ENCODE peak calls at places on chromosomes 5 and 9, in seven cellular contexts. C is activated T-cell treated with anti-CD3 and anti-CD28 coated beads, Interleukin-2, amount 50 U/mL, for 1 hour; D is kidney glomerular epithelial cell; L is activated T-helper 1 cell treated with Interleukin-2 at 50 U/mL for 16 hours; I is GM12891; K is GM04504; H is stimulated activated CD8-positive, alpha-beta memory T cell treated with anti-CD3 and anti-CD28 coated beads, Interleukin-4, amount 100 ng/mL, for 4 hours. E is an unnamed sample.

GRCh38 chr9:102974530-102974929 is 20.6 kb upstream of the CYLC2 start:
- DNase-seq in C (no peak), D (no peak), L (no peak), I (no peak), K (no peak), H (no peak), E (no peak)

GRCh38 chr5:146877783-146878470 is 630 bp downstream of the PPP2R2B start:
- DNase-seq in C (peak; percentile 35), D (peak; percentile 51), L (peak; percentile 1), I (no peak), K (no peak), H (no peak), E (peak; percentile 22)

GRCh38 chr5:59528226-59528862 is 365.2 kb downstream of the PDE4D start:
- DNase-seq in C (no peak), D (no peak), L (no peak), I (no peak), K (no peak), H (no peak), E (no peak)

GRCh38 chr9:297104-297794 is 82.6 kb downstream of the DOCK8 start:
- DNase-seq in C (no peak), D (no peak), L (no peak), I (peak; percentile 19), K (no peak), H (no peak), E (no peak)

GRCh38 chr5:69167488-69167845 is 517 bp downstream of the CCNB1 start:
- DNase-seq in C (no peak), D (no peak), L (no peak), I (no peak), K (no peak), H (no peak), E (no peak)

GRCh38 chr5:153159611-153160010 is 330.9 kb upstream of the GRIA1 start:
- DNase-seq in C (no peak), D (peak; percentile 6), L (no peak), I (no peak), K (peak; percentile 32), H (no peak), E (no peak)

GRCh38 chr9:1173211-1173610 is 123.1 kb downstream of the DMRT2 start:
- DNase-seq in C (no peak), D (peak; percentile 17), L (no peak), I (no peak), K (peak; percentile 7), H (no peak), E (peak; percentile 55)

GRCh38 chr9:93306081-93306480 is 122.1 kb downstream of the WNK2 start:
- DNase-seq in C (no peak), D (no peak), L (no peak), I (no peak), K (no peak), H (no peak), E (no peak)

GRCh38 chr5:16995372-16995771 is 59.3 kb upstream of the MYO10 start:
- DNase-seq in C (no peak), D (no peak), L (no peak), I (no peak), K (no peak), H (no peak), E (no peak)

GRCh38 chr9:79684711-79685575 is 113.2 kb downstream of the TLE4 start:
- DNase-seq in C (no peak), D (no peak), L (no peak), I (no peak), K (no peak), H (no peak), E (no peak)

GRCh38 chr9:132699926-132700325 is 29.7 kb downstream of the GTF3C4 start:
- DNase-seq in C (no peak), D (no peak), L (no peak), I (no peak), K (no peak), H (no peak), E (no peak)

GRCh38 chr5:4410151-4410550 is 730.0 kb upstream of the ADAMTS16 start:
- DNase-seq in C (no peak), D (no peak), L (no peak), I (no peak), K (no peak), H (no peak), E (no peak)

GRCh38 chr5:53479656-53480473 is 564 bp upstream of the FST start:
- DNase-seq in C (peak; percentile 40), D (no peak), L (no peak), I (peak; percentile 29), K (no peak), H (no peak), E (peak; percentile 46)

GRCh38 chr5:11573140-11573800 is 331.0 kb downstream of the CTNND2 start:
- DNase-seq in C (no peak), D (no peak), L (no peak), I (no peak), K (no peak), H (no peak), E (no peak)

GRCh38 chr5:93995126-93995621 is 253.8 kb upstream of the POU5F2 start:
- DNase-seq in C (no peak), D (peak; percentile 5), L (no peak), I (no peak), K (peak; percentile 65), H (no peak), E (no peak)

GRCh38 chr9:136690104-136690840 is 3.0 kb upstream of the AGPAT2 start:
- DNase-seq in C (no peak), D (no peak), L (no peak), I (no peak), K (no peak), H (no peak), E (no peak)

GRCh38 chr9:111095423-111095822 is 57.2 kb upstream of the LPAR1 start:
- DNase-seq in C (no peak), D (no peak), L (no peak), I (no peak), K (no peak), H (no peak), E (no peak)

GRCh38 chr5:166436857-166437256 is 1854.6 kb upstream of the WWC1 start:
- DNase-seq in C (no peak), D (peak; percentile 44), L (no peak), I (no peak), K (no peak), H (no peak), E (no peak)